ENCODE peak calls at places on chromosomes 13 and 19, in nine cellular contexts. S, N, Z, E, L, B, H, U and F are unnamed samples.

GRCh38 chr13:105491345-105491744 is 1044.1 kb downstream of the EFNB2 start:
- DNase-seq in N (no peak), H (no peak), S (no peak), U (no peak), Z (no peak), L (no peak), E (no peak), B (no peak), F (no peak)

GRCh38 chr13:111972261-111972780 is 94.6 kb upstream of the SOX1 start:
- DNase-seq in N (no peak), U (no peak), Z (no peak), B (no peak), S (peak; percentile 21), E (no peak), L (no peak), H (no peak), F (no peak)

GRCh38 chr13:110428281-110428680 is 121.2 kb downstream of the COL4A2 start:
- DNase-seq in L (no peak), S (no peak), B (no peak), E (no peak), U (no peak), N (no peak), Z (no peak), H (no peak), F (no peak)

GRCh38 chr19:45095496-45096413 is 2.8 kb downstream of the PPP1R37 start:
- DNase-seq in U (no peak), N (no peak), L (no peak), Z (no peak), E (no peak), S (no peak), B (no peak), H (no peak), F (no peak)

GRCh38 chr19:38037151-38037611 is 130.2 kb downstream of the SIPA1L3 start:
- DNase-seq in L (no peak), N (no peak), E (no peak), S (no peak), B (no peak), U (no peak), H (no peak), Z (no peak), F (no peak)

GRCh38 chr13:32208860-32209259 is 106.3 kb downstream of the ZAR1L start:
- DNase-seq in L (no peak), B (no peak), S (no peak), Z (no peak), H (no peak), E (no peak), N (no peak), U (no peak), F (no peak)

GRCh38 chr13:113836917-113837553 is 26.8 kb downstream of the GAS6 start:
- DNase-seq in Z (no peak), U (peak; percentile 64), L (peak; percentile 90), S (no peak), E (peak; percentile 82), H (peak; percentile 29), B (peak; percentile 95), N (peak; percentile 78), F (peak; percentile 74)

GRCh38 chr13:77016888-77017623 is 9.9 kb downstream of the FBXL3 start:
- DNase-seq in Z (no peak), B (no peak), H (no peak), N (no peak), U (no peak), E (no peak), S (no peak), L (no peak), F (no peak)

GRCh38 chr13:45809810-45810394 is 41.7 kb downstream of the SIAH3 start:
- DNase-seq in E (no peak), Z (no peak), H (no peak), L (no peak), N (no peak), S (no peak), U (no peak), B (no peak), F (no peak)

GRCh38 chr19:32880607-32881006 is 11.0 kb upstream of the SLC7A9 start:
- DNase-seq in L (no peak), Z (no peak), E (no peak), U (no peak), H (no peak), N (no peak), S (no peak), B (no peak), F (no peak)
- H3K9me3 ChIP-seq in L (no peaks in the 10 kb centered on the region), Z (no peaks in the 10 kb centered on the region), E (no peaks in the 10 kb centered on the region), U (no peaks in the 10 kb centered on the region), H (no peaks in the 10 kb centered on the region), N (no peaks in the 10 kb centered on the region), S (no peaks in the 10 kb centered on the region), B (no peaks in the 10 kb centered on the region), F (no peaks in the 10 kb centered on the region)

GRCh38 chr19:51195616-51196015 is 29.3 kb upstream of the CD33 start:
- DNase-seq in E (no peak), U (no peak), N (no peak), L (no peak), S (no peak), Z (no peak), B (no peak), H (no peak), F (no peak)

GRCh38 chr19:51192689-51193088 is 32.2 kb upstream of the CD33 start:
- DNase-seq in L (no peak), U (no peak), H (no peak), N (no peak), B (no peak), S (no peak), Z (no peak), E (no peak), F (no peak)

GRCh38 chr19:51195316-51195586 is 29.6 kb upstream of the CD33 start:
- DNase-seq in H (no peak), N (no peak), U (no peak), E (no peak), B (no peak), Z (no peak), S (no peak), L (no peak), F (no peak)

GRCh38 chr19:51196181-51196580 is 28.7 kb upstream of the CD33 start:
- DNase-seq in U (no peak), L (no peak), N (no peak), B (no peak), E (no peak), S (no peak), Z (no peak), H (no peak), F (no peak)

DNA sequence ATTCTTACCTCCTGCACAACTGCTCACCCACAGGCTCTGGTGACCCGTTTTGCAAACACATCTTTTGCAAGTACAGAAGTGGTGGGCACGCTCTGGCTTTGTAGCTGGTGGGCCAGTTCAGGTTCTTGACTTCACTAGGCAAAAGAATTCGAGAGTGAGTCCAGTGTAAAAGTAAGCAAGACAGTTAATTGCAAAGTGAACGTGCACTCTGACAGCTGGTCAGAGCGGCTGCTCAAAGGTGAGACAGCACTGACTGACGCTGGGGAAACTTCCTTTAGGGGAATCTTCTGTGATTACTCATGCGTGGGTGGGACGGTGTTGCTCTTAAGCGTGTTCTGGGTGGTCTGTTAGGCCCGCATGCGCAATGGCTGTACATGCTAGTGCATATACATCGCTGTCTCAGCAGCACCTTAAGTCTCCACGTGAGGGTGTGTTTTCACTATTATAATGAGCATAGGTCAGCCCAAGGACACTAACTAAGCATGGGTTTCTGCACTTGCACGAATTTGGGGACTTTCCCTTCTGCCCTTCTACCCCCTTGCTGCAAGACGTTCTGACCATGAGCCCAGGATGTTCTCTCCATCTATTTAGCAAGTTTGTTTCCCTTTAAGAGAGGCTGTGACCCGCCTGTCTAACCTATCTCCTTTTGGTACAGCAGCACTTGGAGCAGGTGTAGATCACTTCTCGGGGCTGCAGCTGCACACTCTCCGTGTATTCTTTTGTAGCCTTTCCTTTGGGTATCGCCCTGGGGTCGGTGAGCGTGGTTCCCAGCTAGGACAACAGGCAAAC is 30.2 kb upstream of the CD33 start:
- DNase-seq in E (no peak), L (no peak), B (peak; percentile 42), H (no peak), N (no peak), U (no peak), S (no peak), Z (no peak), F (no peak)
- H3K4me3 ChIP-seq in E (no peak overlapping the region), L (no peak overlapping the region), B (no peak overlapping the region), H (no peak overlapping the region), N (no peak overlapping the region), U (no peak overlapping the region), S (no peak overlapping the region), Z (no peak overlapping the region), F (no peak overlapping the region)

DNA sequence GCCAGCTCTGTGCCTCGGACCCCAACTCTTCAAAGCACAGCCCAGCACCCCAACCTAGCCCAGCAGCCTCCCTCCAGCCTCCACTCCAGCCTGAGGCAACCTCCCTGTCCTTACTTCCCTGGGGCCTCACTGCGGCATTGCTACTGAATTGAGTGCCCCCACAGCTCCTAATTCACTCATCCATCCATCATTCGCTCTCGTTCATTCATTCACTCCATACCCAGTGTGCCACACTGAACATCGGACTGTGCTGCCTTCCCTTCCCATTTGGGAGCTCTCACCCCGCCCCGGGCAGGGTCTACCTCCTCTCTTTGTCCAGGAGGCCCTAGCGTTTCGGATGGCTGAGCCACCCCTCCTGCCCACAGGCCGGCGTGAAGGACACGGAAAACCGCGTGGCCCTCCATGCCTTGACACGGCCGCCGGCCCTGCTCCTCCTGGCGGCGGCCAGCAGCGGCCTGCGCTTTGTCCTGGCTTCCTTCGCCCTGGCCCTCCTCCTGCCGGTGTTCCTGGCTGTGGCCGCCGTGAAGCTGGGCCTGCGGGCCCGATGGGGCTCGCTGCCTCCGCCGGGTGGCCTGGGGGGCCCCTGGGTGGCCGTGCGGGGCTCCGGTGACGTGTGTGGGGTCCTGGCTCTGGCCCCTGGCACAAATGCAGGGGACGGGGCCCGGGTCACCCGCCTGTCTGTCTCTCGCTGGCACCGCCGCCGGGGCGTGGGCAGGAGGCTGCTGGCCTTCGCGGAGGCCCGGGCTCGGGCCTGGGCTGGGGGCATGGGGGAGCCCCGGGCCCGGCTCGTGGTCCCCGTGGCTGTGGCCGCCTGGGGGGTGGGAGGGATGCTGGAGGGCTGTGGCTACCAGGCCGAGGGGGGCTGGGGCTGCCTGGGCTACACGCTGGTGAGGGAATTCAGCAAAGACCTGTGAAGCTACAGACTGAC is 1.3 kb downstream of the NAT14 start:
- DNase-seq in E (peak; percentile 77), H (no peak), N (peak; percentile 29), S (no peak), B (no peak), L (no peak), Z (no peak), U (no peak), F (no peak)
- H3K4me1 ChIP-seq in E (peaks cover 9% of the 10 kb centered on the region), H (peaks cover 32% of the 10 kb centered on the region), N (peaks cover 34% of the 10 kb centered on the region), S (peaks cover 39% of the 10 kb centered on the region), B (peaks cover 15% of the 10 kb centered on the region), L (peaks cover 22% of the 10 kb centered on the region), Z (peaks cover 13% of the 10 kb centered on the region), U (peaks cover 30% of the 10 kb centered on the region), F (peaks cover 28% of the 10 kb centered on the region)

DNA sequence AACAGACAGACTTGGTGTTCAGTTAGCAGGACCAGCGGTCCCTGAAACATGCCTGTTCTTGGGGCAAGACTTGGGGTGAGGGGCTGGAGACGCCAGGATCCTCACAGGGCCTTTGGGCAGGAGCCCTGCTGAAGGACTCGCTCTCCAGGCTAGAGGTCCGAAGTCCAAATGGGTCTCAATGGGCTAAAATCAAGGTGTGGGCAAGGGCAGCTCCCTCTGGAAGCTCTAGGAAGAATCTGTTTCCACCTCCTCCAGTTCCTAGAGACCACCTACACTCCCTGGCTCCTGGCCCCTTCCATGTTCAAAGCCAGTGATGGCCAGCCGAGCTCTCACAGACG is 111.3 kb downstream of the TUBA3C start:
- DNase-seq in U (no peak), Z (no peak), S (no peak), L (peak; percentile 6), N (no peak), E (no peak), H (no peak), B (no peak), F (no peak)
- H3K9me3 ChIP-seq in U (no peaks in the 10 kb centered on the region), Z (no peaks in the 10 kb centered on the region), S (peaks cover 4% of the 10 kb centered on the region), L (no peaks in the 10 kb centered on the region), N (peaks cover 8% of the 10 kb centered on the region), E (no peaks in the 10 kb centered on the region), H (no peaks in the 10 kb centered on the region), B (peaks cover 42% of the 10 kb centered on the region), F (no peaks in the 10 kb centered on the region)

GRCh38 chr19:10625003-10625761 is at the start of gene SLC44A2:
- DNase-seq in E (peak; percentile 97), L (peak; percentile 80), U (peak; percentile 94), Z (no peak), H (no peak), S (peak; percentile 94), B (peak; percentile 77), N (peak; percentile 41), F (peak; percentile 82)
- H3K4me3 ChIP-seq in E (peak within 1 kb of the TSS; percentile 68), L (peak within 1 kb of the TSS; percentile 89), U (peak within 1 kb of the TSS; percentile 60), Z (no peak within 1 kb of the TSS), H (peak within 1 kb of the TSS; percentile 35), S (peak within 1 kb of the TSS; percentile 57), B (peak within 1 kb of the TSS; percentile 74), N (peak within 1 kb of the TSS; percentile 33), F (peak within 1 kb of the TSS; percentile 76)